ENCODE peak calls at places on chromosomes 2 and 18, in five cellular contexts. A is sciatic nerve, P is fibroblast of mammary gland, K is KBM-7, B is fibroblast of the conjunctiva. W is an unnamed sample.

GRCh38 chr2:195647302-195647701 is 9.7 kb upstream of the SLC39A10 start:
- DNase-seq in A (no peak), P (no peak), K (peak; percentile 59), B (no peak), W (no peak)

GRCh38 chr2:221347471-221347870 is 224.6 kb downstream of the EPHA4 start:
- DNase-seq in A (no peak), P (peak; percentile 83), K (no peak), B (no peak), W (peak; percentile 77)

GRCh38 chr2:69291004-69291650 is 95.9 kb downstream of the GFPT1 start:
- DNase-seq in A (no peak), P (peak; percentile 81), K (no peak), B (peak; percentile 40), W (peak; percentile 68)

GRCh38 chr2:16425462-16426336 is 239.9 kb downstream of the CYRIA start:
- DNase-seq in A (no peak), P (no peak), K (no peak), B (no peak), W (no peak)

GRCh38 chr2:172844021-172844420 is 108.4 kb downstream of the RAPGEF4 start:
- DNase-seq in A (no peak), P (no peak), K (no peak), B (no peak), W (no peak)

GRCh38 chr2:207734264-207734635 is 22.8 kb downstream of the CCNYL1 start:
- DNase-seq in A (no peak), P (peak; percentile 56), K (peak; percentile 47), B (peak; percentile 52), W (peak; percentile 56)

GRCh38 chr18:48172226-48173006 is 236.8 kb downstream of the ZBTB7C start:
- DNase-seq in A (no peak), P (no peak), K (no peak), B (no peak), W (no peak)

GRCh38 chr2:157256621-157257020 is 884 bp upstream of the GALNT5 start:
- DNase-seq in A (no peak), P (peak; percentile 45), K (no peak), B (no peak), W (peak; percentile 50)

W was measured in GM23248.